ENCODE peak calls at places on chromosomes 12 and 14, in five cellular contexts. One of them, this sample, is unnamed. For H3K4me1, the result is how much of the 10 kb centered on the place peaks cover.

GRCh38 chr12:40127408-40127807 is 21.5 kb upstream of the SLC2A13 start:
- DNase-seq in CD4-positive, alpha-beta memory T cell: no peak
- DNase-seq in sigmoid colon: no peak
- DNase-seq in A549: no peak
- DNase-seq in PC-3: no peak
- DNase-seq in this sample: no peak

GRCh38 chr14:72610096-72610830 is 283.6 kb downstream of the DPF3 start:
- DNase-seq in CD4-positive, alpha-beta memory T cell: no peak
- DNase-seq in PC-3: no peak
- DNase-seq in A549: no peak
- DNase-seq in sigmoid colon: no peak
- DNase-seq in this sample: no peak

GRCh38 chr14:22878271-22879246 is 4.5 kb upstream of the REM2 start:
- DNase-seq in A549: no peak
- DNase-seq in CD4-positive, alpha-beta memory T cell: no peak
- DNase-seq in sigmoid colon: no peak
- DNase-seq in PC-3: no peak
- DNase-seq in this sample: no peak

GRCh38 chr12:132834181-132834711 is 5.6 kb upstream of the GOLGA3 start:
- DNase-seq in sigmoid colon: no peak
- DNase-seq in PC-3: no peak
- DNase-seq in A549: no peak
- DNase-seq in CD4-positive, alpha-beta memory T cell: no peak
- DNase-seq in this sample: no peak

GRCh38 chr12:62684586-62685295 is 218.1 kb downstream of the MON2 start:
- DNase-seq in CD4-positive, alpha-beta memory T cell: no peak
- DNase-seq in A549: no peak
- DNase-seq in PC-3: no peak
- DNase-seq in sigmoid colon: peak
- DNase-seq in this sample: no peak

GRCh38 chr14:91873476-91874265 is 6.3 kb upstream of the TC2N start:
- DNase-seq in sigmoid colon: no peak
- DNase-seq in A549: no peak
- DNase-seq in PC-3: peak
- DNase-seq in CD4-positive, alpha-beta memory T cell: peak
- DNase-seq in this sample: peak

GRCh38 chr14:33230016-33230415 is 291.3 kb downstream of the NPAS3 start:
- DNase-seq in PC-3: no peak
- DNase-seq in A549: no peak
- DNase-seq in CD4-positive, alpha-beta memory T cell: no peak
- DNase-seq in sigmoid colon: no peak
- DNase-seq in this sample: no peak

GRCh38 chr14:58637040-58637390 is 747 bp upstream of the DACT1 start:
- DNase-seq in PC-3: peak
- DNase-seq in sigmoid colon: peak
- DNase-seq in CD4-positive, alpha-beta memory T cell: peak
- DNase-seq in A549: no peak
- DNase-seq in this sample: no peak

GRCh38 chr14:27553820-27554219 is 956.0 kb upstream of the NOVA1 start:
- DNase-seq in sigmoid colon: no peak
- DNase-seq in PC-3: peak
- DNase-seq in A549: no peak
- DNase-seq in CD4-positive, alpha-beta memory T cell: no peak
- DNase-seq in this sample: no peak

GRCh38 chr14:30194769-30195168 is 267.1 kb upstream of the PRKD1 start:
- DNase-seq in A549: no peak
- DNase-seq in PC-3: peak
- DNase-seq in sigmoid colon: no peak
- DNase-seq in CD4-positive, alpha-beta memory T cell: no peak
- DNase-seq in this sample: no peak

GRCh38 chr12:124544311-124544970 is 23.0 kb downstream of the NCOR2 start:
- DNase-seq in CD4-positive, alpha-beta memory T cell: no peak
- DNase-seq in sigmoid colon: no peak
- DNase-seq in PC-3: no peak
- DNase-seq in A549: no peak
- DNase-seq in this sample: no peak

GRCh38 chr12:34598851-34599529 is 576.7 kb downstream of the ALG10 start:
- DNase-seq in A549: no peak
- DNase-seq in sigmoid colon: peak
- DNase-seq in CD4-positive, alpha-beta memory T cell: no peak
- DNase-seq in PC-3: no peak
- DNase-seq in this sample: no peak

GRCh38 chr12:71981149-71981548 is 42.5 kb downstream of the TPH2 start:
- DNase-seq in CD4-positive, alpha-beta memory T cell: no peak
- DNase-seq in A549: no peak
- DNase-seq in sigmoid colon: no peak
- DNase-seq in PC-3: peak
- DNase-seq in this sample: no peak

GRCh38 chr14:71244341-71244740 is 337.1 kb downstream of the PCNX1 start:
- DNase-seq in sigmoid colon: no peak
- DNase-seq in PC-3: no peak
- DNase-seq in CD4-positive, alpha-beta memory T cell: no peak
- DNase-seq in A549: no peak
- DNase-seq in this sample: no peak

GRCh38 chr12:128387811-128388422 is 120.9 kb downstream of the TMEM132C start:
- DNase-seq in CD4-positive, alpha-beta memory T cell: no peak
- DNase-seq in PC-3: peak
- DNase-seq in sigmoid colon: no peak
- DNase-seq in A549: peak
- DNase-seq in this sample: peak

GRCh38 chr14:31788340-31788739 is 227.1 kb downstream of the NUBPL start:
- DNase-seq in sigmoid colon: no peak
- DNase-seq in PC-3: peak
- DNase-seq in A549: no peak
- DNase-seq in CD4-positive, alpha-beta memory T cell: no peak
- DNase-seq in this sample: no peak

GRCh38 chr12:25800101-25800500 is 158.4 kb upstream of the RASSF8 start:
- DNase-seq in A549: no peak
- DNase-seq in sigmoid colon: no peak
- DNase-seq in PC-3: peak
- DNase-seq in CD4-positive, alpha-beta memory T cell: no peak
- DNase-seq in this sample: no peak

GRCh38 chr12:44159870-44160269 is 324.0 kb downstream of the TMEM117 start:
- DNase-seq in sigmoid colon: no peak
- DNase-seq in CD4-positive, alpha-beta memory T cell: no peak
- DNase-seq in A549: no peak
- DNase-seq in PC-3: no peak
- DNase-seq in this sample: no peak

GRCh38 chr12:55874465-55874864 is 31.7 kb upstream of the MMP19 start:
- DNase-seq in PC-3: no peak
- DNase-seq in A549: no peak
- DNase-seq in CD4-positive, alpha-beta memory T cell: no peak
- DNase-seq in sigmoid colon: no peak
- DNase-seq in this sample: no peak

GRCh38 chr12:40431169-40431568 is 206.4 kb downstream of the LRRK2 start:
- DNase-seq in CD4-positive, alpha-beta memory T cell: no peak
- DNase-seq in A549: no peak
- DNase-seq in PC-3: no peak
- DNase-seq in sigmoid colon: no peak
- DNase-seq in this sample: no peak

GRCh38 chr12:92582466-92582865 is 120.3 kb upstream of the PLEKHG7 start:
- DNase-seq in CD4-positive, alpha-beta memory T cell: no peak
- DNase-seq in PC-3: no peak
- DNase-seq in sigmoid colon: no peak
- DNase-seq in A549: no peak
- DNase-seq in this sample: no peak

GRCh38 chr14:51823706-51824105 is 36.7 kb upstream of the GNG2 start:
- DNase-seq in sigmoid colon: no peak
- DNase-seq in A549: no peak
- DNase-seq in CD4-positive, alpha-beta memory T cell: no peak
- DNase-seq in PC-3: peak
- DNase-seq in this sample: no peak

GRCh38 chr12:4806439-4807115 is 86.4 kb downstream of the GALNT8 start:
- DNase-seq in A549: no peak
- DNase-seq in CD4-positive, alpha-beta memory T cell: no peak
- DNase-seq in PC-3: no peak
- DNase-seq in sigmoid colon: no peak
- DNase-seq in this sample: no peak

GRCh38 chr14:34461334-34462131 is 507 bp downstream of the SPTSSA start:
- DNase-seq in CD4-positive, alpha-beta memory T cell: peak
- DNase-seq in sigmoid colon: peak
- DNase-seq in PC-3: peak
- DNase-seq in A549: peak
- DNase-seq in this sample: peak

GRCh38 chr12:112025808-112026375 is 12.7 kb downstream of the ERP29 start:
- DNase-seq in CD4-positive, alpha-beta memory T cell: no peak
- DNase-seq in A549: no peak
- DNase-seq in sigmoid colon: no peak
- DNase-seq in PC-3: no peak
- DNase-seq in this sample: no peak

GRCh38 chr14:22456986-22457594 is 131.9 kb downstream of the DAD1 start:
- DNase-seq in CD4-positive, alpha-beta memory T cell: no peak
- DNase-seq in A549: no peak
- DNase-seq in PC-3: no peak
- DNase-seq in sigmoid colon: no peak
- DNase-seq in this sample: no peak

GRCh38 chr12:55829967-55830600 is 697 bp upstream of the DNAJC14 start:
- DNase-seq in CD4-positive, alpha-beta memory T cell: peak
- DNase-seq in A549: peak
- DNase-seq in PC-3: peak
- DNase-seq in sigmoid colon: peak
- DNase-seq in this sample: peak

GRCh38 chr12:46267618-46268348 is 1.1 kb downstream of the SLC38A1 start:
- DNase-seq in PC-3: peak
- DNase-seq in CD4-positive, alpha-beta memory T cell: peak
- DNase-seq in A549: no peak
- DNase-seq in sigmoid colon: no peak
- DNase-seq in this sample: peak

GRCh38 chr12:52313461-52313860 is 7.7 kb downstream of the KRT83 start:
- DNase-seq in A549: no peak
- DNase-seq in sigmoid colon: no peak
- DNase-seq in CD4-positive, alpha-beta memory T cell: no peak
- DNase-seq in PC-3: no peak
- DNase-seq in this sample: no peak

DNA sequence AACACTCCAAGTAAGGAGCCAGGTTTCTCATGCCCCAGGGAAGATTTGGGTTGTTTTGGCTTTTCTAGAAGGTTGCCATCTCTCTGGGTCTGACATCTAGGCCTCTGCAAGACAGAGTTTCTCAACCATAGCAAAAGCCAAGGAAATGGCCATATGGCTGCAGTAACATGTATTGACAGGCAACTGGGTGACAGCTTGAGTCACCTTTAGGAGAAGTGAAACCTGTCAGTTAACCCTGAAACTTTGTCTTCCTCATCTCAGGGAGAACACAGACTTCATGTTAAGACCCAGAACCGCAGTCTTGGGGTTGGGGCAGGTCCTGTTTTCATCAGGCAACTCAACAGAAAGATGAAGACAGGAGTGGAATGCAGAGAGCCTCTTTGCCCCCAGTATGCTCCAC is 46.0 kb upstream of the PLBD1 start:
- DNase-seq in A549: no peak
- DNase-seq in sigmoid colon: no peak
- DNase-seq in PC-3: no peak
- DNase-seq in CD4-positive, alpha-beta memory T cell: no peak
- DNase-seq in this sample: no peak
- H3K4me1 ChIP-seq in A549: under half
- H3K4me1 ChIP-seq in sigmoid colon: under half
- H3K4me1 ChIP-seq in PC-3: under half
- H3K4me1 ChIP-seq in CD4-positive, alpha-beta memory T cell: under half
- H3K4me1 ChIP-seq in this sample: under half

GRCh38 chr14:24436355-24437019 is 6.1 kb downstream of the SDR39U1 start:
- DNase-seq in A549: peak
- DNase-seq in CD4-positive, alpha-beta memory T cell: peak
- DNase-seq in PC-3: peak
- DNase-seq in sigmoid colon: peak
- DNase-seq in this sample: peak
- H3K4me1 ChIP-seq in A549: under half
- H3K4me1 ChIP-seq in CD4-positive, alpha-beta memory T cell: under half
- H3K4me1 ChIP-seq in PC-3: under half
- H3K4me1 ChIP-seq in sigmoid colon: under half
- H3K4me1 ChIP-seq in this sample: under half

GRCh38 chr12:95984685-95985084 is 11.5 kb downstream of the HAL start:
- DNase-seq in sigmoid colon: no peak
- DNase-seq in CD4-positive, alpha-beta memory T cell: no peak
- DNase-seq in PC-3: no peak
- DNase-seq in A549: no peak
- DNase-seq in this sample: no peak
- H3K4me1 ChIP-seq in sigmoid colon: under half
- H3K4me1 ChIP-seq in CD4-positive, alpha-beta memory T cell: under half
- H3K4me1 ChIP-seq in PC-3: under half
- H3K4me1 ChIP-seq in A549: under half
- H3K4me1 ChIP-seq in this sample: under half

GRCh38 chr12:113242018-113242418 is 20.8 kb downstream of the TPCN1 start:
- DNase-seq in CD4-positive, alpha-beta memory T cell: no peak
- DNase-seq in PC-3: peak
- DNase-seq in sigmoid colon: no peak
- DNase-seq in A549: no peak
- DNase-seq in this sample: no peak
- H3K4me1 ChIP-seq in CD4-positive, alpha-beta memory T cell: under half
- H3K4me1 ChIP-seq in PC-3: half or more
- H3K4me1 ChIP-seq in sigmoid colon: half or more
- H3K4me1 ChIP-seq in A549: under half
- H3K4me1 ChIP-seq in this sample: under half

DNA sequence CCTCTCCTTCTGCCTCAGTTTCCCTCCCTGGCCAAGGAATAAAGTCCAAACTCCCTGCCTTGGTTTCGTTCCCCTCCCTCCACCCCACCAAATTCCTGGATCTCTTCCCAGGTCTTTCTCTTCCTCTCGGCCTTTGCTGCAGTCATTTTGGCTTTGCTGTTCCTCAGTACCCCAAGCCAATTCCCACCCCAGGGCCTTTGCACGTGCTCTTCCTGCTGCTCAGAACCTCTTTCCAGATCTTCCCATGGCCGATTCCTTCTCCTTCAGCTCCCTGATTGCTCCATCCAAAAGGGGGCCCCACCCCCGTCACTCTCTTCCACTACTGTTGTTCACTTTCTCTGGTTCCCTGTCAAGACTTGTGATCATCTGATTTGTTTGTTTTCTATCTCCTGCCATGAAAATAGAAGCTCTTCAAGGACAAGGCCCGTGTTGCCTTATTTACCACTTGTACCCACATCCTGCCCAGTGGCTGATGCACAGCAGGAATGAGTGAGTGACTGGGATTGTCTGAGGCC is 3.1 kb downstream of the HNF1A start:
- DNase-seq in A549: no peak
- DNase-seq in PC-3: no peak
- DNase-seq in sigmoid colon: no peak
- DNase-seq in CD4-positive, alpha-beta memory T cell: no peak
- DNase-seq in this sample: no peak
- H3K4me1 ChIP-seq in A549: half or more
- H3K4me1 ChIP-seq in PC-3: under half
- H3K4me1 ChIP-seq in sigmoid colon: under half
- H3K4me1 ChIP-seq in CD4-positive, alpha-beta memory T cell: under half
- H3K4me1 ChIP-seq in this sample: under half

GRCh38 chr12:76555226-76555767 is 4.3 kb downstream of the OSBPL8 start:
- DNase-seq in PC-3: peak
- DNase-seq in CD4-positive, alpha-beta memory T cell: no peak
- DNase-seq in A549: no peak
- DNase-seq in sigmoid colon: no peak
- DNase-seq in this sample: no peak
- H3K4me1 ChIP-seq in PC-3: under half
- H3K4me1 ChIP-seq in CD4-positive, alpha-beta memory T cell: half or more
- H3K4me1 ChIP-seq in A549: under half
- H3K4me1 ChIP-seq in sigmoid colon: under half
- H3K4me1 ChIP-seq in this sample: half or more

GRCh38 chr12:123075591-123076171 is 75.2 kb downstream of the PITPNM2 start:
- DNase-seq in sigmoid colon: no peak
- DNase-seq in CD4-positive, alpha-beta memory T cell: peak
- DNase-seq in A549: no peak
- DNase-seq in PC-3: peak
- DNase-seq in this sample: peak
- H3K4me1 ChIP-seq in sigmoid colon: half or more
- H3K4me1 ChIP-seq in CD4-positive, alpha-beta memory T cell: under half
- H3K4me1 ChIP-seq in A549: under half
- H3K4me1 ChIP-seq in PC-3: under half
- H3K4me1 ChIP-seq in this sample: half or more

This sample was measured in CD8-positive, alpha-beta memory T cell.